ENCODE peak calls at places on chromosomes 11 and 22, in seven cellular contexts. Y is GM12864, V is ovary, Q is IMR-90, B is fibroblast of the aortic adventitia, X is tibial nerve, W is spleen. S is an unnamed sample.

GRCh38 chr11:60887531-60887930 is 18.9 kb downstream of the PRPF19 start:
- DNase-seq in Y (no peak), V (no peak), Q (peak), B (peak), X (peak), W (no peak), S (peak)

GRCh38 chr22:46162771-46163170 is 12.4 kb downstream of the PPARA start:
- DNase-seq in Y (no peak), V (no peak), Q (no peak), B (no peak), X (no peak), W (no peak), S (no peak)

GRCh38 chr22:42621505-42622002 is 6.9 kb upstream of the POLDIP3 start:
- DNase-seq in Y (no peak), V (peak), Q (peak), B (peak), X (peak), W (peak), S (peak)

GRCh38 chr11:106988151-106988806 is 30.0 kb downstream of the GUCY1A2 start:
- DNase-seq in Y (no peak), V (no peak), Q (peak), B (peak), X (no peak), W (no peak), S (peak)

GRCh38 chr11:19714387-19715363 is 2.0 kb downstream of the NAV2 start:
- DNase-seq in Y (no peak), V (no peak), Q (peak), B (peak), X (peak), W (no peak), S (peak)

GRCh38 chr11:3002871-3003270 is 10.7 kb upstream of the NAP1L4 start:
- DNase-seq in Y (no peak), V (peak), Q (no peak), B (no peak), X (no peak), W (no peak), S (no peak)

GRCh38 chr11:119195680-119196079 is 10.4 kb downstream of the NHERF4 start:
- DNase-seq in Y (no peak), V (peak), Q (peak), B (peak), X (no peak), W (peak), S (peak)

GRCh38 chr22:17846326-17846992 is 72.2 kb upstream of the BID start:
- DNase-seq in Y (no peak), V (peak), Q (no peak), B (peak), X (peak), W (no peak), S (no peak)

GRCh38 chr22:43946391-43946680 is 8.9 kb upstream of the SAMM50 start:
- DNase-seq in Y (no peak), V (no peak), Q (no peak), B (no peak), X (no peak), W (no peak), S (no peak)

GRCh38 chr11:128180446-128181089 is 406.8 kb downstream of the ETS1 start:
- DNase-seq in Y (no peak), V (no peak), Q (peak), B (peak), X (no peak), W (no peak), S (peak)

GRCh38 chr11:92457250-92457649 is 232.6 kb downstream of the FAT3 start:
- DNase-seq in Y (no peak), V (no peak), Q (peak), B (peak), X (no peak), W (no peak), S (peak)

GRCh38 chr11:122642971-122643370 is 12.6 kb upstream of the UBASH3B start:
- DNase-seq in Y (no peak), V (no peak), Q (peak), B (no peak), X (no peak), W (no peak), S (no peak)

GRCh38 chr22:30422481-30423295 is 2.9 kb upstream of the MTFP1 start:
- DNase-seq in Y (no peak), V (peak), Q (peak), B (peak), X (peak), W (no peak), S (peak)

GRCh38 chr11:90737328-90738050 is 514.6 kb upstream of the CHORDC1 start:
- DNase-seq in Y (no peak), V (no peak), Q (no peak), B (no peak), X (no peak), W (no peak), S (no peak)

GRCh38 chr11:106668147-106668546 is 350.1 kb downstream of the GUCY1A2 start:
- DNase-seq in Y (no peak), V (no peak), Q (peak), B (peak), X (no peak), W (no peak), S (peak)

GRCh38 chr11:101553891-101554292 is 29.9 kb downstream of the TRPC6 start:
- DNase-seq in Y (peak), V (no peak), Q (peak), B (no peak), X (no peak), W (no peak), S (peak)

GRCh38 chr11:118615996-118616395 is 8.6 kb downstream of the PHLDB1 start:
- DNase-seq in Y (no peak), V (peak), Q (no peak), B (no peak), X (no peak), W (peak), S (no peak)

GRCh38 chr11:123469089-123469488 is 39.0 kb downstream of the GRAMD1B start:
- DNase-seq in Y (no peak), V (no peak), Q (no peak), B (peak), X (no peak), W (no peak), S (no peak)

GRCh38 chr11:45254070-45254469 is 32.1 kb downstream of the SYT13 start:
- DNase-seq in Y (no peak), V (no peak), Q (peak), B (no peak), X (no peak), W (no peak), S (peak)

GRCh38 chr11:46676436-46677158 is 23.8 kb downstream of the ARHGAP1 start:
- DNase-seq in Y (no peak), V (peak), Q (no peak), B (no peak), X (no peak), W (peak), S (no peak)

GRCh38 chr11:8282621-8283509 is 19.2 kb upstream of the LMO1 start:
- DNase-seq in Y (no peak), V (no peak), Q (no peak), B (no peak), X (no peak), W (peak), S (no peak)

GRCh38 chr22:25940479-25940878 is 198.5 kb downstream of the MYO18B start:
- DNase-seq in Y (no peak), V (no peak), Q (no peak), B (no peak), X (no peak), W (no peak), S (no peak)

GRCh38 chr11:130181295-130182272 is 22.0 kb downstream of the ST14 start:
- DNase-seq in Y (no peak), V (no peak), Q (peak), B (peak), X (no peak), W (no peak), S (peak)

GRCh38 chr22:42769574-42770447 is 49.1 kb upstream of the A4GALT start:
- DNase-seq in Y (no peak), V (peak), Q (peak), B (peak), X (peak), W (peak), S (peak)

GRCh38 chr11:12137938-12138731 is 27.7 kb downstream of the MICAL2 start:
- DNase-seq in Y (no peak), V (no peak), Q (peak), B (peak), X (no peak), W (peak), S (peak)

GRCh38 chr22:19853879-19854777 is 546 bp downstream of the GNB1L start:
- DNase-seq in Y (no peak), V (peak), Q (no peak), B (no peak), X (no peak), W (peak), S (no peak)

GRCh38 chr11:58575377-58576020 is at the start of gene LPXN:
- DNase-seq in Y (peak), V (no peak), Q (peak), B (peak), X (peak), W (no peak), S (peak)

GRCh38 chr11:121589946-121590537 is 137.3 kb upstream of the SORL1-AS1 start:
- DNase-seq in Y (peak), V (no peak), Q (no peak), B (no peak), X (no peak), W (no peak), S (no peak)

GRCh38 chr11:1381793-1382425 is 7.8 kb upstream of the BRSK2 start:
- DNase-seq in Y (no peak), V (no peak), Q (no peak), B (no peak), X (no peak), W (peak), S (no peak)

GRCh38 chr11:86558841-86559240 is 113.6 kb downstream of the ME3 start:
- DNase-seq in Y (no peak), V (no peak), Q (no peak), B (no peak), X (no peak), W (no peak), S (no peak)

GRCh38 chr11:7604331-7604973 is 68.8 kb downstream of the CYB5R2 start:
- DNase-seq in Y (no peak), V (no peak), Q (no peak), B (peak), X (no peak), W (no peak), S (no peak)

GRCh38 chr22:19477321-19478085 is 1.5 kb downstream of the UFD1 start:
- DNase-seq in Y (no peak), V (no peak), Q (peak), B (peak), X (no peak), W (no peak), S (no peak)

GRCh38 chr11:128745296-128746183 is 51.7 kb downstream of the FLI1 start:
- DNase-seq in Y (no peak), V (no peak), Q (peak), B (peak), X (no peak), W (no peak), S (peak)

GRCh38 chr11:69642549-69642912 is 1.6 kb downstream of the CCND1 start:
- DNase-seq in Y (no peak), V (no peak), Q (no peak), B (no peak), X (no peak), W (peak), S (no peak)

GRCh38 chr22:39654527-39654926 is 84.0 kb downstream of the CACNA1I start:
- DNase-seq in Y (no peak), V (no peak), Q (no peak), B (no peak), X (no peak), W (no peak), S (no peak)

GRCh38 chr22:19092725-19093124 is 29.5 kb downstream of the DGCR2 start:
- DNase-seq in Y (no peak), V (no peak), Q (no peak), B (no peak), X (no peak), W (no peak), S (no peak)

GRCh38 chr11:128195057-128195751 is 392.2 kb downstream of the ETS1 start:
- DNase-seq in Y (no peak), V (no peak), Q (no peak), B (no peak), X (no peak), W (no peak), S (no peak)

GRCh38 chr11:17798716-17799115 is 64.1 kb downstream of the KCNC1 start:
- DNase-seq in Y (no peak), V (no peak), Q (no peak), B (no peak), X (no peak), W (no peak), S (no peak)
- TF ChIP-seq CTCF in Y (no peak), V (no peak), Q (no peak), B (no peak), X (no peak), W (no peak), S (no peak)

GRCh38 chr22:28820885-28821284 is 20.5 kb upstream of the XBP1 start:
- DNase-seq in Y (no peak), V (peak), Q (no peak), B (no peak), X (no peak), W (no peak), S (no peak)

GRCh38 chr22:28817919-28818859 is 17.8 kb upstream of the XBP1 start:
- DNase-seq in Y (no peak), V (no peak), Q (no peak), B (no peak), X (no peak), W (peak), S (no peak)

GRCh38 chr22:28816994-28817530 is 16.7 kb upstream of the XBP1 start:
- DNase-seq in Y (no peak), V (no peak), Q (no peak), B (no peak), X (no peak), W (no peak), S (no peak)

GRCh38 chr22:28821452-28821851 is 21.1 kb upstream of the XBP1 start:
- DNase-seq in Y (no peak), V (peak), Q (no peak), B (no peak), X (no peak), W (no peak), S (no peak)

GRCh38 chr22:28819253-28820096 is 19.1 kb upstream of the XBP1 start:
- DNase-seq in Y (no peak), V (no peak), Q (no peak), B (no peak), X (no peak), W (peak), S (no peak)
- H3K4me3 ChIP-seq in Y (no peak), V (no peak), Q (no peak), B (no peak), X (no peak), W (no peak), S (no peak)

GRCh38 chr11:111200010-111200534 is 45.5 kb upstream of the POU2AF2 start:
- DNase-seq in Y (no peak), V (no peak), Q (no peak), B (no peak), X (no peak), W (no peak), S (no peak)
- TF ChIP-seq CTCF in Y (no peak), V (no peak), Q (no peak), B (no peak), X (no peak), W (no peak), S (no peak)

DNA sequence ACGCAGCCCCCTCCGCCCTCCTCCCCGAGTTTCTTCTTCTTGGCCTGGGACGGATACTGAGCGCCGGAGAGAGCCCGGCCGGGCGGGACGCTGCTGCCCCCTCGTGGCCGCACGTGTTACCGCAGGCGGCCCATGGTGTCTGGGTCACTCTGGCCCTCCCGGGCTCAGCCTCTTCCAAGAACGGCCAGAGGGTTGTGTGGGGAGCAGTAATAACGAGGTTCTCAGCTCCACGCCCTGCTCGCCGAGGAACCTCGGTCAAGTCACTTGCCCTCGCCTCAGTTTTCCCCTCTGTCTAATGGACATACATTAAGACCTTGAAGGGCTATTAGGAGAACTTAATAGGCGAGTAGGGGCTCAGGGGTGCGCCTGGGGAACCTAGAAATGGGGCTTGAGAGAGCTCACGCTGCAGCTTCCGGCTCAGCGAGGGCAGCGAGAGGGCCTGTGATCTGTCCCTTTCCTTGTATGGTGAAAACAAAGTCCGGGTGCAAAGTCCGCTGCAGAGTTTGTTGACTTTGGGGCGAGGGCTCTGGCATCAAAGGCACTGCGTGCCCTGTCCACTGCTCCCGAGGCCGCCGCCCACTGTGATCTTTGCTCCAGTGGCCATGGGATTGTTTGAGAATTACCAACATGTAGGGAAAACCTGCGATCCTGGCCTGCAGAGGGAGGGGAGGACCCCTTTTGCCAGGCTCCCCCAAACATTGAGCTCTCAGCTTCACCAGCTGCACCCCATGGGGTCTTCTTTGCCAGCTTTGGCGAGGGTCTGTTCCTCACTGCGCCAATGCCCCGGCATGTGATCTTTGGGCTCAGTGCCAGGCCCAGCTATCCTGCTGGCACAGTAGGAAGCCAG is 14.4 kb upstream of the LRP5 start:
- DNase-seq in Y (peak), V (peak), Q (peak), B (peak), X (peak), W (peak), S (peak)
- H3K4me3 ChIP-seq in Y (no peak), V (no peak), Q (no peak), B (no peak), X (peak), W (no peak), S (no peak)

GRCh38 chr11:75014129-75014528 is 25.4 kb downstream of the NEU3 start:
- DNase-seq in Y (no peak), V (no peak), Q (peak), B (peak), X (no peak), W (no peak), S (peak)
- TF ChIP-seq CTCF in Y (no peak), V (no peak), Q (peak), B (peak), X (no peak), W (no peak), S (peak)

GRCh38 chr22:37563153-37564081 is 3.1 kb downstream of the CDC42EP1 start:
- DNase-seq in Y (no peak), V (peak), Q (peak), B (peak), X (peak), W (no peak), S (peak)
- H3K4me3 ChIP-seq in Y (no peak), V (no peak), Q (no peak), B (peak), X (no peak), W (no peak), S (peak)

GRCh38 chr22:50151571-50152537 is 18.7 kb upstream of the PANX2 start:
- DNase-seq in Y (no peak), V (peak), Q (no peak), B (no peak), X (no peak), W (no peak), S (no peak)
- TF ChIP-seq CTCF in Y (no peak), V (no peak), Q (no peak), B (no peak), X (no peak), W (no peak), S (no peak)

GRCh38 chr11:67371549-67372231 is 1.7 kb downstream of the CLCF1 start:
- DNase-seq in Y (no peak), V (no peak), Q (peak), B (peak), X (no peak), W (peak), S (peak)
- H3K4me3 ChIP-seq in Y (no peak), V (peak), Q (peak), B (peak), X (peak), W (no peak), S (peak)

S was measured in foreskin fibroblast.